ENCODE peak calls at places on chromosomes 11 and 22, in four cellular contexts. L, J, Y and K are unnamed samples. For H3K27me3, the result is how much of the 10 kb centered on the place peaks cover.

GRCh38 chr11:126924381-126924780 is 76.2 kb downstream of the KIRREL3 start:
- DNase-seq in L (no peak), J (no peak), Y (no peak), K (no peak)

GRCh38 chr11:88206746-88207145 is 31.5 kb upstream of the RAB38 start:
- DNase-seq in L (peak), J (peak), Y (no peak), K (peak)

GRCh38 chr22:17972385-17973181 is 51.8 kb downstream of the MICAL3 start:
- DNase-seq in L (peak), J (peak), Y (no peak), K (peak)

GRCh38 chr11:61509058-61510029 is 795 bp downstream of the LRRC10B start:
- DNase-seq in L (peak), J (peak), Y (peak), K (peak)

GRCh38 chr11:12827929-12828812 is 153.9 kb downstream of the TEAD1 start:
- DNase-seq in L (peak), J (peak), Y (peak), K (no peak)

GRCh38 chr11:16781821-16782220 is 43.4 kb downstream of the C11orf58 start:
- DNase-seq in L (no peak), J (no peak), Y (no peak), K (no peak)

GRCh38 chr22:50060441-50061140 is 2.5 kb upstream of the TTLL8 start:
- DNase-seq in L (no peak), J (no peak), Y (no peak), K (no peak)

GRCh38 chr11:65553301-65554001 is 4.7 kb downstream of the LTBP3 start:
- DNase-seq in L (no peak), J (no peak), Y (no peak), K (no peak)

GRCh38 chr22:32733900-32734299 is 67.6 kb upstream of the TIMP3 start:
- DNase-seq in L (no peak), J (no peak), Y (no peak), K (no peak)

GRCh38 chr22:44407404-44408226 is 90.4 kb downstream of the RTL6 start:
- DNase-seq in L (peak), J (no peak), Y (no peak), K (no peak)

GRCh38 chr22:47593291-47593690 is 830.8 kb downstream of the TBC1D22A start:
- DNase-seq in L (no peak), J (no peak), Y (no peak), K (no peak)

GRCh38 chr11:9276571-9276970 is 11.4 kb upstream of the DENND5A start:
- DNase-seq in L (no peak), J (peak), Y (no peak), K (no peak)

GRCh38 chr22:21760640-21761039 is 25.0 kb upstream of the YPEL1 start:
- DNase-seq in L (peak), J (peak), Y (no peak), K (no peak)

GRCh38 chr22:36143956-36144355 is 16.6 kb downstream of the APOL3 start:
- DNase-seq in L (no peak), J (no peak), Y (no peak), K (no peak)

GRCh38 chr11:128246364-128247234 is 340.8 kb downstream of the ETS1 start:
- DNase-seq in L (peak), J (no peak), Y (peak), K (no peak)

GRCh38 chr11:359181-359714 is 10.1 kb upstream of the B4GALNT4 start:
- DNase-seq in L (no peak), J (no peak), Y (no peak), K (peak)

GRCh38 chr11:71248656-71249055 is 3.7 kb downstream of the SHANK2 start:
- DNase-seq in L (no peak), J (no peak), Y (no peak), K (no peak)

GRCh38 chr11:67401495-67402191 is at the start of gene PPP1CA:
- DNase-seq in L (peak), J (peak), Y (peak), K (peak)

GRCh38 chr11:132595711-132596111 is 936.6 kb downstream of the OPCML start:
- DNase-seq in L (peak), J (no peak), Y (no peak), K (no peak)

GRCh38 chr11:110261195-110262140 is 34.9 kb downstream of the RDX start:
- DNase-seq in L (peak), J (no peak), Y (no peak), K (no peak)

GRCh38 chr11:44466531-44467179 is 98.8 kb upstream of the CD82 start:
- DNase-seq in L (no peak), J (no peak), Y (peak), K (no peak)

GRCh38 chr11:120210651-120211521 is at the start of gene OAF:
- DNase-seq in L (peak), J (peak), Y (peak), K (peak)

GRCh38 chr11:3203221-3204043 is 15.2 kb downstream of the MRGPRG start:
- DNase-seq in L (peak), J (peak), Y (peak), K (no peak)

GRCh38 chr22:50186789-50187523 is 1.2 kb downstream of the TRABD start:
- DNase-seq in L (no peak), J (peak), Y (peak), K (no peak)

GRCh38 chr22:47588583-47588970 is 826.1 kb downstream of the TBC1D22A start:
- DNase-seq in L (no peak), J (peak), Y (no peak), K (no peak)

GRCh38 chr22:37267128-37267587 is 15.2 kb upstream of the CYTH4 start:
- DNase-seq in L (no peak), J (peak), Y (peak), K (no peak)

GRCh38 chr22:33142282-33142681 is 84.1 kb upstream of the SYN3 start:
- DNase-seq in L (no peak), J (no peak), Y (no peak), K (no peak)

GRCh38 chr22:19825016-19825339 is 29.7 kb downstream of the GNB1L start:
- DNase-seq in L (no peak), J (no peak), Y (peak), K (no peak)

GRCh38 chr11:62337682-62338181 is 484 bp downstream of the ASRGL1 start:
- DNase-seq in L (peak), J (peak), Y (peak), K (no peak)

GRCh38 chr11:95084509-95084908 is 5.1 kb upstream of the ENDOD1 start:
- DNase-seq in L (peak), J (peak), Y (no peak), K (peak)

GRCh38 chr11:117180020-117180419 is 1.5 kb downstream of the SIDT2 start:
- DNase-seq in L (peak), J (no peak), Y (no peak), K (peak)

DNA sequence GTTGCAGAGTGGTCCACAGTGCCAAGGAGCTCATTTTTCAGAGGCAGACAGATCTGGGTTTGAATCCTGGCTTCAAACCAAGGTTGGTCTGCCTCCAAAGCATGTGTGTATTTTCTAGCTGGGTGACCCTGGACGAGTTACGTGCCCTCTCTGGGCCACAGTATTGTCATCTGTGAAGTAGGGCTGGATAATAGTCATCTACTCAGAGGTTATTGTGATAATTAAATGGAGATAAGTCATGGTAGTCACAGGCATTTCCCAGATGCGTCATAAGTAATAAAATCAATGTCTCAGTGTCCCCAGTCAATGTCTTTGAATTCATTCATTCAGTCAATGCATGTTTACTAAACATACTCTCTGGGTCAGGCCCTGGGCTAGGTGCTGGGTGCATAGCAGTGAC is 8.6 kb downstream of the OMP start:
- DNase-seq in L (peak), J (peak), Y (no peak), K (no peak)
- H3K27me3 ChIP-seq in L (under half), J (under half), Y (under half), K (under half)

GRCh38 chr22:27244328-27244727 is 557.2 kb downstream of the MN1 start:
- DNase-seq in L (no peak), J (no peak), Y (no peak), K (no peak)

GRCh38 chr22:27246558-27246957 is 555.0 kb downstream of the MN1 start:
- DNase-seq in L (no peak), J (no peak), Y (no peak), K (no peak)

GRCh38 chr22:27245056-27245455 is 556.5 kb downstream of the MN1 start:
- DNase-seq in L (no peak), J (no peak), Y (no peak), K (no peak)

GRCh38 chr22:27250418-27250817 is 551.1 kb downstream of the MN1 start:
- DNase-seq in L (no peak), J (no peak), Y (no peak), K (no peak)

GRCh38 chr22:27247691-27248434 is 553.7 kb downstream of the MN1 start:
- DNase-seq in L (peak), J (no peak), Y (no peak), K (no peak)
- H3K27ac ChIP-seq in L (no peak), J (no peak), Y (no peak), K (no peak)

DNA sequence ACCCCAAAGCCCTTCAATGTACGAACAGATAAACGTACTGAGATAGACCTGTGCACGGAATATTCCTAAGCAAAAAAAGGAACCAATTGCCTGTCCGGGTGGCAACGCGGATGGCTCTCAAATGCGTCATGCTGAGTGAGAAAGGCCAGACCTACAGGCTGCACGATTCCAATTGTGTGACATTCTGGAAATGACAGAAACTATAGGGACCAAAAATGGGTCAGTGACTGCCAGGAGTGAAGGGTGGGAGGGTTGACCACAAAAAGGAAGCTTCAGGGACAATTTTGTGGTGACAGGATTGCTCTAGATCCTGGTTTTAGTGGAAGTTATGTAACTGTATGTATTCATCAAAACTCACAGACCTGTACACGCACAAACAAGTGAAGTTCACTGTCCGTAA is 24.0 kb upstream of the SYT8 start:
- DNase-seq in L (no peak), J (no peak), Y (no peak), K (no peak)
- H3K27me3 ChIP-seq in L (under half), J (under half), Y (under half), K (under half)

GRCh38 chr11:46611526-46612304 is 5.3 kb downstream of the HARBI1 start:
- DNase-seq in L (no peak), J (no peak), Y (no peak), K (no peak)
- H3K27ac ChIP-seq in L (no peak), J (no peak), Y (no peak), K (no peak)

DNA sequence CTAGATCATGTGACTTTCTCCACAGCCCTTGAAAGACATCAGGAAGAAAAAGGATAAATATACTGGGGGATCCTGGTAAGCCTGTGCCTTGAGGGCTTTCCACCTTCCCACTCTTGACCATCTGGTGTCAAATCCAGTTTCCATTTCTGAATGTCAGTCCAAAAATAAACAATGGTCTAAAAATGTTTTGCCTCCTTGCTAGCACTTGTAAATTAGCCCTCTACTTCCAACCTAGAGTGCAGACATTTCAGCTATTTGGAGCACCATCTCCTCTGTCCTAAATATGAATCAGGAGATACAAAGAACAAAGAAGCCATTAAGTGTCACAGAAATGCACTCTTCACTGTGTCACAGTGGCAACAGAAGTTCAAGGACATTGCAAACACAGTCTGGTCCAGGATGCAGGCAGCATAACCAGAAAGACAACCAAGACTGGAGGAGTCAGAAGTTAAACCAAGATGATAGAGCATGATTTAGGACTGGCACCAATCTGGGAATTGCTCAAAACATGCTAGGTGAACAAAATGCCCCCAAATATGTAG is 88.1 kb downstream of the CCDC34 start:
- DNase-seq in L (no peak), J (no peak), Y (no peak), K (no peak)
- H3K27me3 ChIP-seq in L (under half), J (under half), Y (under half), K (under half)

DNA sequence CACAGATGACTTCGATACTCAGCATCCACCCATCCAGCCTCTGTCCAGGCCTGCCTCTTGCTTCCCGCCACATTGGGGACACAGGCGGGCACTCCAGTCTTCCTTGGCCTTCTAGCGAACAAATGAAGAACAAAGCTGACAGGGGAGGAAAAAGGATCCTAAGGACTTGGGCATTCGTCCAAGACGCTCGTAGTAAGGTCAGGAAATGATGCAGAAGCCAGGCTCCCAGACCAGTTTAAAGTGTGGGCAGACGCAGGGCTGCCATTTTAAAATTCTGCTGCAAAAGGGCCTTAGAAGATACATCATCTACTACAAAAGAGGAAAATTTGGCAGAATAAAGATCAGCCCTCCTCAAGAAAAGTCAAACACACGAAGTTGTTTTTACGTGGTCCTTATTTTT is 5.9 kb downstream of the DNAL4 start:
- DNase-seq in L (peak), J (no peak), Y (no peak), K (no peak)
- H3K27ac ChIP-seq in L (peak), J (no peak), Y (peak), K (no peak)

DNA sequence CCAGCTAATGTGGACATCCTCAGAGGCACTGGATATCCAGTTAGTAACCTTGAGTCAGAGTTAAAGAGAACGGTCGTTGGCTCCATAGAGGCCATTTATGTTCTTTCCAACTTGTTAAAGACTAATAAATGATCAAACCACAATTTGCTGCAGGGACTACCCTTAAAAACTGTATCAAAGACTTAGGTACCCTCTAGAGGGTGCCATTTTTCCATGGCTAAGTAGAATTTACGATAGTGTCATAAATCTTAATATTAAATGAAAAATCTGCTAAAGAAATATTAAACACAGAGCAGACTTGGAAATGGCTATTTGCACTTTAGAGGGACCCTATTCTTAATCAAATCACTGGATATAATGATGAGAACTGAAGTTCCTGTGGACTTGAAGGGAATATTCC is 685.2 kb upstream of the CHORDC1 start:
- DNase-seq in L (no peak), J (peak), Y (no peak), K (no peak)
- H3K27me3 ChIP-seq in L (under half), J (under half), Y (under half), K (under half)

GRCh38 chr11:106399075-106399500 is 321.6 kb downstream of the AASDHPPT start:
- DNase-seq in L (peak), J (peak), Y (peak), K (peak)
- H3K27ac ChIP-seq in L (peak), J (peak), Y (peak), K (no peak)

GRCh38 chr11:8222820-8223512 is 40.7 kb downstream of the LMO1 start:
- DNase-seq in L (no peak), J (no peak), Y (no peak), K (no peak)

GRCh38 chr11:8219257-8220021 is 44.2 kb downstream of the LMO1 start:
- DNase-seq in L (peak), J (peak), Y (peak), K (no peak)

GRCh38 chr11:8220261-8221024 is 43.2 kb downstream of the LMO1 start:
- DNase-seq in L (no peak), J (no peak), Y (no peak), K (no peak)

GRCh38 chr11:8221917-8222316 is 41.8 kb downstream of the LMO1 start:
- DNase-seq in L (no peak), J (no peak), Y (no peak), K (no peak)

DNA sequence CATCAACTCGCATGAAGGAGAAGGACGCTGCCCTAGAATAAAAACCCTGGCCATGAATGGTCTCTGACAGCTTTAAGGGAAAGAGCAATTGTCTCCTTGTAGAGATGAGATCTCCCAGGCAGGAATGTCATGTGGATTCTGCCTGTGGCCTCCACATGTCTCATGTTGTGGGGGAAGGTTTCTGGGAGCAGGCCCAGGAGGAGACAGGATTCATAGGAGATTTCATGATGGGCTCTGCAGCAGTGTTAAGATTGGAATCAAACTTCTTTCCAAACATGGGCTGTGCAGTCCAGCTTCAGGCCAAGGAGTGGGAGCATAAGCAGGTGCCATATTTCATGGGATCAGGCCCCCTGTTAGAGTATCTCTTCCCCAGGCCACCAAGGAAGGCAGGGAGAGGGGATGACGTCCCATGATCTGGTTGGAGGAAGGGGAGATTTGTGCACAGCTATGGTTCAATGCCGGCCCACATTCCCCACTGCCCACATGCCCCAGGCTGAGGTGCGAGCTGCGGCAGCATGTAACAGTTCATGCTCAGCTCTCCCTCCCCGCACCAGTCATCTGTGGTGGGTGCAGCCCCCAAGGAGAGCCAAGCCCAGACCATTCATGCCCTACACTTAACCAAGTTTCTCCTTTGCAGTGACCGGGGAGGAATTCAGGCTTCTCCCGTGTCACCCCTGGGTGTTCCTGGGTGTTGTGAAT is 42.5 kb downstream of the LMO1 start:
- DNase-seq in L (no peak), J (no peak), Y (no peak), K (no peak)
- H3K27me3 ChIP-seq in L (under half), J (under half), Y (under half), K (under half)